ENCODE peak calls at places on chromosome 10, in four cellular contexts. F is heart left ventricle, Q is stomach, N is erythroblast. O is an unnamed sample.

GRCh38 chr10:91049961-91050360 is 129.1 kb upstream of the ANKRD1 start:
- DNase-seq in N (no peak), F (no peak), Q (no peak), O (no peak)

GRCh38 chr10:104253106-104253505 is 1.6 kb upstream of the GSTO1 start:
- DNase-seq in Q (no peak), N (peak), F (no peak), O (no peak)

GRCh38 chr10:69360485-69361302 is 56.0 kb downstream of the TACR2 start:
- DNase-seq in N (no peak), F (peak), Q (peak), O (peak)

GRCh38 chr10:102159051-102159597 is 6.9 kb downstream of the NOLC1 start:
- DNase-seq in Q (no peak), N (no peak), F (no peak), O (no peak)

GRCh38 chr10:115989621-115990020 is 283.4 kb downstream of the GFRA1 start:
- DNase-seq in F (no peak), N (no peak), Q (no peak), O (no peak)

GRCh38 chr10:26242752-26243151 is 26.2 kb downstream of the GAD2 start:
- DNase-seq in F (no peak), N (no peak), Q (no peak), O (no peak)

GRCh38 chr10:124975977-124976514 is 34.1 kb downstream of the ZRANB1 start:
- DNase-seq in F (no peak), Q (no peak), N (no peak), O (no peak)

GRCh38 chr10:31148955-31149354 is 117.3 kb upstream of the ZNF438 start:
- DNase-seq in F (no peak), N (no peak), Q (no peak), O (no peak)

GRCh38 chr10:86374664-86375063 is 8.1 kb upstream of the GRID1 start:
- DNase-seq in Q (peak), N (no peak), F (no peak), O (no peak)

GRCh38 chr10:30432631-30433285 is 1.2 kb upstream of the MAP3K8 start:
- DNase-seq in F (peak), Q (no peak), N (no peak), O (no peak)

GRCh38 chr10:113053881-113054280 is 103.8 kb downstream of the TCF7L2 start:
- DNase-seq in F (peak), N (no peak), Q (no peak), O (peak)
- TF ChIP-seq POLR2A in F (no peak), N (no peak), Q (no peak), O (no peak)

GRCh38 chr10:62815373-62816111 is 624 bp downstream of the EGR2 start:
- DNase-seq in N (peak), F (no peak), Q (no peak), O (no peak)

GRCh38 chr10:62813981-62814380 is 2.2 kb downstream of the EGR2 start:
- DNase-seq in Q (no peak), F (no peak), N (no peak), O (no peak)

GRCh38 chr10:62812672-62813439 is 3.3 kb downstream of the EGR2 start:
- DNase-seq in N (no peak), F (no peak), Q (no peak), O (no peak)

GRCh38 chr10:62814901-62815372 is 1.2 kb downstream of the EGR2 start:
- DNase-seq in Q (no peak), N (peak), F (no peak), O (no peak)

DNA sequence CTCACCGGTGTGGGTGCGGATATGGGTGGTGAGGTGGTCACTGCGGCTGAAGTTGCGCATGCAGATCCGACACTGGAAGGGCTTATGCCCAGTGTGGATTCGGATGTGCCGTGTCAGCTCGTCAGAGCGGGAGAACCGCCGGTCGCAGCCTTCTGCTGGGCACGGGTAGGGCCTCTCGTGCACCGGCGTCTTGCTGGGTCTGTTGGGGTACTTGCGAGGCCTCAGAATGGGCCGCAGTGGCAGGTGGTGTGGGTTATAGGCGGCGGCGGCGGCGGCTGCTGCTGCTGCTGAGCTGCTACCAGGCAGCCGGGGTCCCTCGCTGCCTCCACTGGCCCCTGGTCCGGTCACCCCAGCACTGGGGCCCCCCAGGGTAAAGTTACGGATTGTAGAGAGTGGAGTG is 2.7 kb downstream of the EGR2 start:
- DNase-seq in N (no peak), F (no peak), Q (no peak), O (no peak)
- TF ChIP-seq POLR2A in N (no peak), F (no peak), Q (no peak), O (no peak)

DNA sequence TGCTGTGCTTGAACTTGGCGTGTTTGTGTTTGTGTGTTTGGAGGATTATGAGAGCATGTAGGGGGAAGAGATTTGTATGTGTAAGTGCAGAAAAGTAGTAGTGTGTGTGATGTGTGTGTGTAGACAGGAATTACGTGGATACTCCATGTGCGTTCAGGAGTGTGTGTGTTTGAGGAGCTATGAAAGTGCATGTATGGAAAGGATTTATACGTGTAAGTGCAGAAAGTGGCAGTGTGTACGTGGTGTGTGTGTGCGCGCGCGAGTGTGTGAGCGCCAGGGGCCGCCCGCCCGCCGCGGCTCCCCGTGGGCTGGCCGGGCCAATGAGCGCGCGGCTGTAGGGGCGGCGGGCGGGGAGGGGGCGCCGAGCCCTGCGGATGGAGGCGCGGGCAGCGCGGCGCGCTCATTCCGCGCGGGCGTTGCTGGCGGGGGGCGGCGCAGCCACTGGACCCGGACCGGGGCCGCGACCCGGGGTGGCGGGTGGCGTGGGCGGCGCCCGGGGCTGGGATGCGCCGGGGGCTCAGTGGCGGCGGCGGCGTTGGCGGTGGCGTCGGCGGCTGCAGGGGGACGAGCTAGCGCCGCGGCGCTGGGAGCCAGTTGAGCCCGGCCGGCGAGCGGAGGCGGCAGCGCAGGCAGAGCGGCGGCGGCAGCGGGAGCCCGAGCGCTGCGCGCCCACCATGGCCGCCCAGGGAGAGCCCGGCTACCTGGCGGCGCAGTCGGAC is at the start of gene BICC1:
- DNase-seq in N (no peak), Q (no peak), F (peak), O (peak)
- TF ChIP-seq POLR2A in N (no peak), Q (no peak), F (no peak), O (no peak)

GRCh38 chr10:79149662-79150443 is 81.1 kb downstream of the ZMIZ1 start:
- DNase-seq in F (peak), N (peak), Q (peak), O (peak)
- TF ChIP-seq POLR2A in F (peak), N (no peak), Q (no peak), O (peak)

DNA sequence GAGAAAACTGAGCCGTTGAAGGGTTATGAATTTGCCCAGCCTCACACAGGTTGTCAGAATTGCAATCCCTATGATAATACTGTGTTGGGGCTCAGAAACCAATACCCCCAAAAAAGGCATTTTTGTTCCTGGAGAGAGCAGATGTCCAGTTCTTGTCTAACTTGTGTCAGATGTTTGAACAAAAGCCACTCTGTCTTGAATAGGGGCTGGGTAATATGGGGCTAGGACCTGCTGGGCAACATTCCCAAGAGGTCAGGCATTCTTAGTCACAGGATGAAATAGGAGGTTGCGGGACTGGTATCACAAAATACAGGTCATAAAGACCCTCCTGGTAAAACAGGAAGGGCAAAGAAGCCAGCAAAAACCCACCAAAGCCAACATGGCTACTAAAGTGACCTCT is 482.1 kb downstream of the IPMK start:
- DNase-seq in F (no peak), N (no peak), Q (no peak), O (no peak)
- TF ChIP-seq POLR2A in F (no peak), N (no peak), Q (no peak), O (no peak)

GRCh38 chr10:22927661-22928403 is at the start of gene ARMC3:
- DNase-seq in Q (peak), F (peak), N (peak), O (peak)
- TF ChIP-seq POLR2A in Q (no peak), F (no peak), N (no peak), O (no peak)

GRCh38 chr10:94402204-94403033 is at the start of gene TBC1D12:
- DNase-seq in Q (peak), N (peak), F (peak), O (peak)

GRCh38 chr10:94405406-94405805 is 3.1 kb downstream of the TBC1D12 start:
- DNase-seq in N (peak), Q (no peak), F (no peak), O (no peak)

GRCh38 chr10:94407668-94408067 is 5.3 kb downstream of the TBC1D12 start:
- DNase-seq in F (no peak), N (peak), Q (no peak), O (no peak)

GRCh38 chr10:94403823-94404228 is 1.5 kb downstream of the TBC1D12 start:
- DNase-seq in F (no peak), Q (no peak), N (peak), O (peak)

GRCh38 chr10:94403034-94403822 is 887 bp downstream of the TBC1D12 start:
- DNase-seq in F (peak), N (peak), Q (peak), O (peak)
- TF ChIP-seq POLR2A in F (peak), N (no peak), Q (no peak), O (no peak)